ENCODE peak calls at places on chromosomes 2 and 18, in four cellular contexts. G is CD8-positive, alpha-beta memory T cell; V is kidney glomerular epithelial cell; L is dorsolateral prefrontal cortex. I is an unnamed sample.
A peak's percentile ranks its signal among the peaks of the same experiment; 100 is the strongest.

GRCh38 chr2:39099820-39100728 is 20.8 kb downstream of the SOS1 start:
- DNase-seq in G (no peak), L (no peak), V (no peak), I (no peak)

GRCh38 chr2:45652090-45653050 is 895 bp downstream of the PRKCE start:
- DNase-seq in L (peak; percentile 59), G (peak; percentile 13), V (peak; percentile 14), I (peak; percentile 41)

GRCh38 chr2:169694894-169695260 is 608 bp downstream of the PHOSPHO2 start:
- DNase-seq in G (no peak), L (no peak), V (no peak), I (no peak)

GRCh38 chr18:13217466-13217961 is 1.0 kb upstream of the LDLRAD4 start:
- DNase-seq in V (peak; percentile 14), L (peak; percentile 69), G (peak; percentile 35), I (peak; percentile 60)

GRCh38 chr2:216636570-216637450 is 3.6 kb downstream of the IGFBP2 start:
- DNase-seq in V (peak; percentile 48), G (no peak), L (peak; percentile 47), I (peak; percentile 65)

GRCh38 chr2:38534746-38535403 is 67.9 kb downstream of the HNRNPLL start:
- DNase-seq in L (no peak), V (no peak), G (no peak), I (peak; percentile 79)

GRCh38 chr18:53385889-53386288 is 838.6 kb downstream of the MBD2 start:
- DNase-seq in G (no peak), V (no peak), L (no peak), I (no peak)

GRCh38 chr2:237674731-237675276 is 47.4 kb downstream of the LRRFIP1 start:
- DNase-seq in G (peak; percentile 92), V (peak; percentile 89), L (peak; percentile 64), I (peak; percentile 84)

GRCh38 chr2:38251940-38252339 is 125.1 kb downstream of the ATL2 start:
- DNase-seq in G (no peak), L (no peak), V (no peak), I (no peak)

GRCh38 chr18:39799010-39799409 is 2156.0 kb upstream of the PIK3C3 start:
- DNase-seq in V (no peak), G (no peak), L (no peak), I (no peak)

GRCh38 chr2:57217013-57217412 is 829.6 kb upstream of the VRK2 start:
- DNase-seq in G (no peak), V (no peak), L (no peak), I (no peak)

GRCh38 chr2:150617351-150617750 is 129.9 kb upstream of the RND3 start:
- DNase-seq in G (no peak), L (no peak), V (no peak), I (no peak)

GRCh38 chr2:188701836-188702235 is 272.3 kb upstream of the COL3A1 start:
- DNase-seq in V (no peak), G (no peak), L (no peak), I (no peak)

GRCh38 chr2:236163483-236164200 is 4.5 kb downstream of the GBX2 start:
- DNase-seq in V (no peak), G (no peak), L (no peak), I (no peak)

I was measured in uterus.